ENCODE peak calls at places on chromosomes 11 and 22, in four cellular contexts. I is HCT116, O is K562, C is HepG2. Q is an unnamed sample.

GRCh38 chr11:45107051-45107450 is 39.4 kb upstream of the PRDM11 start:
- DNase-seq in C (peak; percentile 13), O (no peak), I (no peak), Q (no peak)

GRCh38 chr22:46663436-46664100 is 43.4 kb downstream of the GRAMD4 start:
- DNase-seq in C (no peak), I (no peak), O (no peak), Q (no peak)

GRCh38 chr11:133712235-133712634 is 133.1 kb downstream of the SPATA19 start:
- DNase-seq in I (no peak), O (no peak), C (no peak), Q (no peak)

GRCh38 chr22:46525681-46526483 is 11.5 kb downstream of the CELSR1 start:
- DNase-seq in O (no peak), C (no peak), I (no peak), Q (no peak)

GRCh38 chr22:25509391-25509791 is 55.1 kb upstream of the GRK3 start:
- DNase-seq in C (no peak), O (no peak), I (no peak), Q (no peak)

GRCh38 chr11:57514538-57515331 is 767 bp downstream of the SLC43A1 start:
- DNase-seq in C (peak; percentile 46), I (no peak), O (peak; percentile 80), Q (no peak)

GRCh38 chr22:25367756-25368155 is 148.3 kb downstream of the CRYBB2 start:
- DNase-seq in O (no peak), I (no peak), C (no peak), Q (no peak)

GRCh38 chr11:35526370-35526792 is 965 bp upstream of the PAMR1 start:
- DNase-seq in O (no peak), C (no peak), I (peak; percentile 27), Q (peak; percentile 12)

GRCh38 chr11:36258730-36259360 is 30.4 kb downstream of the COMMD9 start:
- DNase-seq in C (peak; percentile 29), O (peak; percentile 56), I (peak; percentile 36), Q (peak; percentile 27)

GRCh38 chr22:39559456-39560105 is 11.0 kb upstream of the CACNA1I start:
- DNase-seq in O (peak; percentile 69), I (no peak), C (no peak), Q (no peak)

GRCh38 chr22:48749555-48750227 is 1078.0 kb downstream of the BRD1 start:
- DNase-seq in C (no peak), O (no peak), I (no peak), Q (no peak)

GRCh38 chr22:46586123-46586519 is 34.1 kb upstream of the GRAMD4 start:
- DNase-seq in O (no peak), I (no peak), C (no peak), Q (no peak)

GRCh38 chr11:1100417-1101245 is 26.0 kb downstream of the MUC2 start:
- DNase-seq in O (no peak), I (no peak), C (no peak), Q (no peak)

GRCh38 chr11:117621226-117621625 is 175.8 kb downstream of the DSCAML1 start:
- DNase-seq in O (peak; percentile 20), I (peak; percentile 8), C (no peak), Q (no peak)

GRCh38 chr22:46068908-46069481 is 81.3 kb upstream of the PPARA start:
- DNase-seq in C (no peak), I (no peak), O (no peak), Q (no peak)

GRCh38 chr11:4066960-4067359 is 27.6 kb upstream of the RRM1 start:
- DNase-seq in C (no peak), I (no peak), O (no peak), Q (no peak)

GRCh38 chr11:45252134-45252856 is 33.8 kb downstream of the SYT13 start:
- DNase-seq in I (peak; percentile 75), O (peak; percentile 78), C (peak; percentile 35), Q (no peak)

GRCh38 chr11:63614136-63614664 is at the start of gene PLAAT3:
- DNase-seq in C (no peak), I (peak; percentile 36), O (peak; percentile 87), Q (no peak)

GRCh38 chr11:132256621-132257227 is 886.3 kb downstream of the NTM start:
- DNase-seq in C (no peak), I (no peak), O (no peak), Q (no peak)

GRCh38 chr11:62449451-62449851 is 30.6 kb downstream of the SCGB1A1 start:
- DNase-seq in O (no peak), C (no peak), I (no peak), Q (no peak)

GRCh38 chr22:49103314-49104052 is 724.2 kb downstream of the BRD1 start:
- DNase-seq in C (no peak), I (no peak), O (no peak), Q (no peak)

GRCh38 chr11:103596323-103596722 is 440.1 kb upstream of the DDI1 start:
- DNase-seq in O (no peak), C (no peak), I (no peak), Q (no peak)

GRCh38 chr11:76298255-76298654 is 82.7 kb downstream of the THAP12 start:
- DNase-seq in C (no peak), I (no peak), O (no peak), Q (no peak)
- TF ChIP-seq POLR2AphosphoS5 in C (no peak), I (no peak), O (no peak), Q (no peak)

GRCh38 chr22:32206774-32207758 is 2.2 kb upstream of the RFPL2 start:
- DNase-seq in I (peak; percentile 56), C (peak; percentile 41), O (no peak), Q (peak; percentile 27)

GRCh38 chr22:32204211-32204855 is 540 bp downstream of the RFPL2 start:
- DNase-seq in C (peak; percentile 9), O (no peak), I (no peak), Q (no peak)

GRCh38 chr22:32205974-32206773 is 1.3 kb upstream of the RFPL2 start:
- DNase-seq in I (no peak), O (no peak), C (no peak), Q (no peak)

GRCh38 chr22:32203181-32204105 is 1.4 kb downstream of the RFPL2 start:
- DNase-seq in C (no peak), O (no peak), I (no peak), Q (no peak)

DNA sequence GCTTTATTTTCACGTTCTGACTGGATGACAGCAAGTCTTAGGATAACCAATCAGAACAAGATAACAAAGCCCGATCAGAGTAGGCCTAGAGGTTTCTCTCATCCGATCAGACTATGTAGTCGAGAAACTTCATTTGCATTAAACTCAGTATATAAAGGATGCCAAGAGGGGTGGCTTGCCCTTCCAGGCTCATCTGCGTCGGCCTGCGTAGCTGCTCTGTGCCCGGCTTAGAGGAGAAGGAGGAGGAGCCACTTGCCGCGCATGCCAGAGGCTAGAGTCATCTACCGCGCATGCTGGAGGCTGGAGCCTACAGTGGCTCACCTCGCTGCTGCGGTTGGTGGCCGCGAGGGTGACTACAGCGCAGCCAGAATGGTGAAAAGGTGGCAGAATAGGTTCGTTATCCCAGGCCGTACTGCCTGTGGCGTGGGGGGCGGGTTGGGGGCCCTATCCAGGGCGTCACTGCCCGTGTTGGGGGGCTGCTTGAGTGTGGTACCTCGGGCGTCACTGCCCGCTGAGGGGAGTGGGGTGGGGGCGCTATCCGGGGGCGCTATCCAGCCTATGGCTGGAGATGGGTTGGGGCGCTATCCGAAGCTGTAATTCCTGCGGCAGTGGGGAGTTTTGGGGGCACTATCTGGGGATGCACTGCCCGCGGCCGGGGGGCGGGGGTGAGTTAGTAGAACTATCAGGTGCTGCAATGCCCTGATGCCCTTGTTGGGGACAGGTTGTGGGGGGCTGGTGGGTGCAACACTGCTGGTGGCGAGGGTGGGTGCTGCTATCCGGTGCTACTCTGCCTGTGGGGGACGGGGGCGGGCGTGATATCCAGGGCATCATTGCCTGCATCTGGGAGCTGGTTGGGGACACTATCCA is at the start of gene RFPL2:
- DNase-seq in I (peak; percentile 66), C (peak; percentile 61), O (no peak), Q (peak; percentile 42)
- TF ChIP-seq CTCF in I (no peak), C (peak; percentile 29), O (no peak), Q (peak; percentile 20)

DNA sequence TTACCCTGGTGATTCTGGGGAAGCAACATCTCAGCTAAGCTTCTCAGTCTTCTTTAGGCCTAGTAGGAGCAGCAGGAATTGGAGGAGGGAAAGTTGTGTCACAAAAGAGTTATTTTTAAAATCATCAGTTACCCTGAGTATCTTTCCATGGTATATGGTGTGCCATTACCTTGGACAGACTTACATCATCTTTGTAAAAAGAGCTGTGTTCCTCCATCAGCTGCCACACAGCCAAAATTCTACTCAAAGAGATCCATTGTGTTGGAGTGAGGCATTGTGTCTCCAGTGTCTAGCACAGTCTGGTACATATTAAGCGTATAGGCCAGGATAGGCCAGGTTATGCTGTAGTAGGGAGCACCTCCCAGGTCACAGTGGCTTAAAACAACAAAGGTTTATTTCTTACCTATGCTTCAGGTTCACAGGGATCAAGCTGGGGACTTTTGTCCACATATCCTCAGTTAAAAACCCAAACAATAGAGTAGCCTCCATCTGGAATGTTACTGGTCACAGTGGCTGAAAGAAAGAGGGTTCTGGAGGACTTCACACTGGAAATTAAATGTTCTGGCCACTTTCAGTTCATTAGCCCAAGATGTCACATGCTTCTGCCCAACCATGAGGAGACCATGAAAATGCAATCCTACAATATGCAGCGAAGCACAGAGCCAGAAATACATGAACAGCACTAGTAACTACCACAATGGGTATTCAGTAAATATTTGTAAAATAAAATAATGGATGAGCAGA is 9.9 kb upstream of the TMPRSS5 start:
- DNase-seq in C (no peak), O (no peak), I (no peak), Q (no peak)
- TF ChIP-seq TCF7L2 in C (no peak), O (no peak), I (no peak), Q (no peak)

DNA sequence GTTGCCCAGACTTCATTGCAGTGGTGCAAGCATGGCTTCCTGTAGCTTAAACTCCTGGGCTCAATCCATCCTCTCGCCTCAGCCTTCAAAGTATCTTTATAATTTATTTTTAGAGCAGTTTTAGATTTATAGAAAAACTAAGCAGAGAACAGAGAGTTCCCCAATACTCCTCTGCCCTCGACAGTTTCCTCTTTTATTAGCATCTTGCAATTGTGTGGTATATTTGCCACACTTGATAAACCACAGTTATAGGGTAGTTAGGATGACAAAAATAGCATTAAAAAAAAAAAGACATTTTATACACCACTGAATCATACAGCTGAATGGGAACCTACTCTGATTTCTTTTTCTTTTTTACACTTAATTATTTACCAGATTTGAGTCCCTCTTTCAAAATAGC is 31.2 kb downstream of the MS4A2 start:
- DNase-seq in I (no peak), C (no peak), O (no peak), Q (no peak)
- TF ChIP-seq POLR2AphosphoS5 in I (no peak), C (no peak), O (no peak), Q (no peak)

DNA sequence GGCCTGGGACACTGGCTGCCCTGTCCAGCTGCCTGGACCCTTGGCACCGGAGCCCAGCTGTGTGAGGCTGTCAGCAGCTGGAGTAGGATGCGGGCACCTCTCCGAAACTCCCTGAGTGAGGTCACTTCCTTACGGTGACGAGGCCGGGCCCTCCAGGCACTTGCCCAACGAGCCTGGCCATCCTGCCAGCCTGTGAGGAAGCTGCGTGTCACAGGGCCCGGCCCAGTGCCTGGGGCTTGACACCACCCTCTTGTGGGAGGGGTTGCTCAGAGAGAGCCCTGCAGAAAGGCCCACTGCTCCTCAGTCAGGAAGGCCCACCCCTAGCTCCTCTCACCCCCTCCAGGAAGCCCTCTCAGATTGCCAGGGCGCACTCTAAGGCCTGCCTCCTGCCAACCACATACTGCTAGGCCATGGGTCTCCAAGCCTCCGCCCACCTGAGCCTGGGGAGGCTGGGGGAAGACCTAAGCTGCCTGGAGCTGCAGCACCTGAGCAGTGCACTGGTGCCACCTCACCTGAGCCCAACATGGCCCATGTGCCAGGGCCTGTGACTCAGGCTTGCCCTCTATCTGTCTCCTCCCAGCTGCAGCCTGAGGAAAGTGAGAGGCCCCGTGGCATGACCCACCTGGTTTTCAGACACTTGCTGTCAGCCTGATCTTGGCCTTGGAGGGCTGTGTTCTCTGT is 4.3 kb upstream of the PHLDA2 start:
- DNase-seq in O (no peak), C (no peak), I (peak; percentile 89), Q (peak; percentile 84)
- TF ChIP-seq CTCF in O (no peak), C (no peak), I (no peak), Q (no peak)

GRCh38 chr11:70567680-70568503 is 169.6 kb downstream of the CTTN start:
- DNase-seq in C (no peak), I (no peak), O (no peak), Q (no peak)
- TF ChIP-seq TCF7L2 in C (no peak), I (no peak), O (no peak), Q (no peak)

Q was measured in Panc1.